ENCODE peak calls at places on chromosome 13, in five cellular contexts. A is iris pigment epithelial cell; C is stimulated activated CD8-positive, alpha-beta memory T cell treated with anti-CD3 and anti-CD28 coated beads, Interleukin-7, amount 100 ng/mL, for 1 hour; D is amygdala; J is ureter. X is an unnamed sample.

GRCh38 chr13:108676620-108677019 is 47.2 kb downstream of the MYO16 start:
- DNase-seq in A (no peak), C (no peak), D (no peak), J (no peak), X (no peak)

GRCh38 chr13:102400619-102401125 is 1.2 kb downstream of the FGF14 start:
- DNase-seq in A (no peak), C (no peak), D (no peak), J (no peak), X (peak)

GRCh38 chr13:110232146-110232545 is 74.8 kb downstream of the COL4A1 start:
- DNase-seq in A (no peak), C (no peak), D (no peak), J (no peak), X (no peak)

GRCh38 chr13:59641758-59642157 is 522.0 kb downstream of the DIAPH3 start:
- DNase-seq in A (no peak), C (no peak), D (no peak), J (no peak), X (no peak)

GRCh38 chr13:38265135-38265497 is 84.5 kb upstream of the UFM1 start:
- DNase-seq in A (no peak), C (no peak), D (no peak), J (no peak), X (no peak)

GRCh38 chr13:44719857-44720671 is 143.9 kb upstream of the TSC22D1 start:
- DNase-seq in A (peak), C (no peak), D (no peak), J (no peak), X (peak)

GRCh38 chr13:97495678-97496077 is 61.7 kb downstream of the RAP2A start:
- DNase-seq in A (no peak), C (no peak), D (no peak), J (no peak), X (no peak)

GRCh38 chr13:98310485-98311199 is 133.6 kb upstream of the RNF113B start:
- DNase-seq in A (no peak), C (no peak), D (no peak), J (no peak), X (no peak)

GRCh38 chr13:35621989-35622388 is 145.5 kb upstream of the MAB21L1 start:
- DNase-seq in A (peak), C (no peak), D (no peak), J (no peak), X (no peak)

GRCh38 chr13:93224545-93224944 is 2.1 kb upstream of the GPC6 start:
- DNase-seq in A (no peak), C (no peak), D (no peak), J (no peak), X (peak)

GRCh38 chr13:56352356-56352755 is 788.4 kb upstream of the PRR20A start:
- DNase-seq in A (no peak), C (no peak), D (no peak), J (no peak), X (no peak)

GRCh38 chr13:110700186-110700585 is 5.7 kb downstream of the CARS2 start:
- DNase-seq in A (no peak), C (no peak), D (no peak), J (no peak), X (no peak)

GRCh38 chr13:114067381-114067885 is 65.0 kb downstream of the RASA3 start:
- DNase-seq in A (no peak), C (no peak), D (no peak), J (no peak), X (peak)

GRCh38 chr13:75617230-75617629 is 18.9 kb upstream of the LMO7 start:
- DNase-seq in A (no peak), C (no peak), D (no peak), J (no peak), X (no peak)

GRCh38 chr13:111645198-111645597 is 324.8 kb downstream of the TEX29 start:
- DNase-seq in A (no peak), C (no peak), D (no peak), J (no peak), X (no peak)

GRCh38 chr13:53758946-53759345 is 730.3 kb downstream of the OLFM4 start:
- DNase-seq in A (no peak), C (no peak), D (no peak), J (no peak), X (no peak)